ENCODE peak calls at places on chromosomes 2 and 18, in five cellular contexts. P is AG10803, I is brain microvascular endothelial cell, R is epithelial cell of esophagus, X is left lung. S is an unnamed sample.

GRCh38 chr18:58095655-58096054 is 51.6 kb downstream of the NEDD4L start:
- DNase-seq in P (no peak), I (no peak), R (no peak), X (no peak), S (no peak)

GRCh38 chr2:222304737-222305509 is 6.1 kb upstream of the PAX3 start:
- DNase-seq in P (no peak), I (no peak), R (no peak), X (no peak), S (no peak)

GRCh38 chr2:224983719-224984388 is 58.4 kb downstream of the DOCK10 start:
- DNase-seq in P (peak), I (no peak), R (no peak), X (no peak), S (peak)

GRCh38 chr2:218067523-218067922 is 1.5 kb upstream of the RUFY4 start:
- DNase-seq in P (no peak), I (no peak), R (no peak), X (no peak), S (no peak)

GRCh38 chr2:167708998-167709397 is 538.4 kb downstream of the STK39 start:
- DNase-seq in P (no peak), I (no peak), R (no peak), X (no peak), S (no peak)

GRCh38 chr2:27724905-27725693 is 46.4 kb upstream of the MRPL33 start:
- DNase-seq in P (peak), I (peak), R (no peak), X (no peak), S (no peak)

GRCh38 chr2:11133238-11133935 is 21.9 kb upstream of the SLC66A3 start:
- DNase-seq in P (no peak), I (no peak), R (no peak), X (no peak), S (no peak)

GRCh38 chr2:78423631-78424030 is 601.9 kb upstream of the REG3G start:
- DNase-seq in P (no peak), I (no peak), R (no peak), X (no peak), S (no peak)

GRCh38 chr2:43791035-43791434 is 17.2 kb downstream of the DYNC2LI1 start:
- DNase-seq in P (no peak), I (no peak), R (no peak), X (no peak), S (no peak)

GRCh38 chr2:96763511-96764252 is 3.0 kb downstream of the CNNM4 start:
- DNase-seq in P (no peak), I (no peak), R (no peak), X (no peak), S (no peak)

GRCh38 chr18:51807336-51807735 is 532.7 kb upstream of the DCC start:
- DNase-seq in P (no peak), I (no peak), R (no peak), X (no peak), S (no peak)

GRCh38 chr2:30915485-30915884 is 108.2 kb upstream of the CAPN13 start:
- DNase-seq in P (peak), I (peak), R (peak), X (peak), S (no peak)

GRCh38 chr2:218395090-218395444 is 4.6 kb upstream of the CTDSP1 start:
- DNase-seq in P (no peak), I (no peak), R (no peak), X (no peak), S (no peak)

GRCh38 chr2:37984589-37984988 is 59.5 kb downstream of the RMDN2 start:
- DNase-seq in P (peak), I (no peak), R (peak), X (no peak), S (no peak)

GRCh38 chr2:45567974-45568789 is 42.9 kb downstream of the SRBD1 start:
- DNase-seq in P (no peak), I (peak), R (no peak), X (no peak), S (no peak)

GRCh38 chr2:79191081-79191480 is 31.5 kb upstream of the REG3A start:
- DNase-seq in P (no peak), I (no peak), R (no peak), X (no peak), S (no peak)

GRCh38 chr2:191231995-191232394 is 13.2 kb upstream of the MYO1B start:
- DNase-seq in P (peak), I (no peak), R (peak), X (no peak), S (no peak)

GRCh38 chr18:23862071-23862470 is 152.5 kb upstream of the TTC39C start:
- DNase-seq in P (peak), I (peak), R (peak), X (no peak), S (peak)

GRCh38 chr2:225103737-225104141 is 61.5 kb upstream of the DOCK10 start:
- DNase-seq in P (peak), I (peak), R (peak), X (no peak), S (no peak)

GRCh38 chr18:59783138-59783537 is 85.9 kb upstream of the CCBE1 start:
- DNase-seq in P (peak), I (peak), R (peak), X (no peak), S (peak)

GRCh38 chr2:230868151-230868946 is 3.6 kb downstream of the ITM2C start:
- DNase-seq in P (no peak), I (no peak), R (no peak), X (no peak), S (no peak)

GRCh38 chr2:175621847-175622246 is 380.2 kb downstream of the LNPK start:
- DNase-seq in P (no peak), I (no peak), R (no peak), X (no peak), S (no peak)

GRCh38 chr2:43340066-43340465 is 113.7 kb upstream of the ZFP36L2 start:
- DNase-seq in P (peak), I (no peak), R (peak), X (no peak), S (no peak)

GRCh38 chr2:176133366-176133765 is 3.9 kb downstream of the HOXD8 start:
- DNase-seq in P (no peak), I (no peak), R (no peak), X (no peak), S (no peak)

GRCh38 chr18:78596794-78597193 is 382.8 kb upstream of the SALL3 start:
- DNase-seq in P (no peak), I (no peak), R (no peak), X (no peak), S (no peak)

GRCh38 chr18:54916507-54916906 is 42.8 kb downstream of the CCDC68 start:
- DNase-seq in P (no peak), I (no peak), R (no peak), X (no peak), S (no peak)
- TF ChIP-seq CTCF in P (no peak), I (no peak), R (no peak), X (no peak), S (no peak)

GRCh38 chr2:109459485-109459884 is 154.3 kb downstream of the SEPTIN10 start:
- DNase-seq in P (peak), I (peak), R (no peak), X (peak), S (no peak)

GRCh38 chr2:109458512-109458911 is 155.3 kb downstream of the SEPTIN10 start:
- DNase-seq in P (no peak), I (no peak), R (no peak), X (no peak), S (no peak)

GRCh38 chr2:109457366-109457765 is 156.4 kb downstream of the SEPTIN10 start:
- DNase-seq in P (no peak), I (no peak), R (peak), X (peak), S (no peak)

GRCh38 chr2:109456776-109457175 is 157.0 kb downstream of the SEPTIN10 start:
- DNase-seq in P (no peak), I (no peak), R (no peak), X (no peak), S (no peak)

DNA sequence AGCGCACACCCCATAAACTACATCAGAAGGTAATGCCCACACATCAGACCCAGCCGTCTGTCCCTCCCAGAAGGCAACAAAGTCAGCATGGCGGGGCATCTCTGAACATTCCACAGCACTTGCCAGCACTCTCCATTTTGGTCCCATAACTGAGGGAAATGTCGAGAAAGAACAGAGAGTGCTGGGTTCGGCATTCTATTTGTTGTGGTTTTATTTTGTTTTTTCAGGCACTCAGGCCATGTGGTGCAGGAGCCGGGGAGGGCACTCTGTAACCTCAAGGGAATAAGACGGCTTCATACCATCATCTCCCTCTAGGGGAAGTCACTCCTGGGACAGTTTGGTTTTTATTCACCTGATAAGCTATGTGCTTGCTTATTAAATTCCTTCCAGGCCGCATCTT is 156.0 kb downstream of the SEPTIN10 start:
- DNase-seq in P (no peak), I (no peak), R (no peak), X (no peak), S (no peak)
- H3K4me3 ChIP-seq in P (no peak), I (no peak), R (no peak), X (no peak), S (no peak)

GRCh38 chr18:54775686-54776085 is 52.6 kb upstream of the RAB27B start:
- DNase-seq in P (peak), I (peak), R (peak), X (no peak), S (peak)
- TF ChIP-seq CTCF in P (peak), I (peak), R (peak), X (no peak), S (peak)

GRCh38 chr2:61758991-61759390 is 94.9 kb downstream of the FAM161A start:
- DNase-seq in P (peak), I (peak), R (peak), X (no peak), S (peak)
- H3K4me3 ChIP-seq in P (no peak), I (no peak), R (no peak), X (no peak), S (no peak)

GRCh38 chr2:83967854-83968253 is 491.2 kb downstream of the SUCLG1 start:
- DNase-seq in P (no peak), I (no peak), R (peak), X (no peak), S (no peak)
- TF ChIP-seq CTCF in P (no peak), I (no peak), R (peak), X (no peak), S (no peak)

GRCh38 chr18:7601936-7602335 is 34.8 kb downstream of the PTPRM start:
- DNase-seq in P (no peak), I (no peak), R (no peak), X (no peak), S (no peak)

GRCh38 chr18:7598167-7599062 is 31.3 kb downstream of the PTPRM start:
- DNase-seq in P (peak), I (no peak), R (no peak), X (no peak), S (no peak)

GRCh38 chr18:7600036-7600435 is 32.9 kb downstream of the PTPRM start:
- DNase-seq in P (no peak), I (no peak), R (no peak), X (no peak), S (no peak)

GRCh38 chr18:7601249-7601620 is 34.1 kb downstream of the PTPRM start:
- DNase-seq in P (peak), I (peak), R (peak), X (no peak), S (peak)

GRCh38 chr18:7600528-7601248 is 33.6 kb downstream of the PTPRM start:
- DNase-seq in P (no peak), I (no peak), R (no peak), X (no peak), S (no peak)
- H3K4me3 ChIP-seq in P (no peak), I (no peak), R (no peak), X (no peak), S (no peak)

DNA sequence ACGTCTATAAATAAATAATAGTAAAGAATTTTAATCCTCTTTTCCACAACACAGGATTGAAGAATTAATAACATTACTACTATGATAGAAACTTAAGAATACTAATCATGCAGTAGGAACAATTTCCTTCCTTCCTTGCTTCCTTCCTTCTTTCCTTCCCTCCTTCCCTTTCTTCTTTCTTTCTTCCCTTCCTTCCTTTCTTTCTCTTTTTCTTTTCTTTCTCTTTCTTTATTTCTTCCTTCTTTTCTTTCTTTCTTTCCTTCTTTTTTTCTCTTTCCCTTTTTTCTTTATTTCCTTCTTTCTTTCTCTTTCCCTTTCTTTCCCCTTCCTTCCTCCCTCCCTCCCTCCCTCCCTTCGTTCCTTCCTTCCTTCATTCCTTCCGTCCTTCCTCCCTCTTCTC is 77.6 kb downstream of the SCN3A start:
- DNase-seq in P (no peak), I (no peak), R (no peak), X (no peak), S (no peak)
- TF ChIP-seq CTCF in P (no peak), I (no peak), R (no peak), X (no peak), S (no peak)

DNA sequence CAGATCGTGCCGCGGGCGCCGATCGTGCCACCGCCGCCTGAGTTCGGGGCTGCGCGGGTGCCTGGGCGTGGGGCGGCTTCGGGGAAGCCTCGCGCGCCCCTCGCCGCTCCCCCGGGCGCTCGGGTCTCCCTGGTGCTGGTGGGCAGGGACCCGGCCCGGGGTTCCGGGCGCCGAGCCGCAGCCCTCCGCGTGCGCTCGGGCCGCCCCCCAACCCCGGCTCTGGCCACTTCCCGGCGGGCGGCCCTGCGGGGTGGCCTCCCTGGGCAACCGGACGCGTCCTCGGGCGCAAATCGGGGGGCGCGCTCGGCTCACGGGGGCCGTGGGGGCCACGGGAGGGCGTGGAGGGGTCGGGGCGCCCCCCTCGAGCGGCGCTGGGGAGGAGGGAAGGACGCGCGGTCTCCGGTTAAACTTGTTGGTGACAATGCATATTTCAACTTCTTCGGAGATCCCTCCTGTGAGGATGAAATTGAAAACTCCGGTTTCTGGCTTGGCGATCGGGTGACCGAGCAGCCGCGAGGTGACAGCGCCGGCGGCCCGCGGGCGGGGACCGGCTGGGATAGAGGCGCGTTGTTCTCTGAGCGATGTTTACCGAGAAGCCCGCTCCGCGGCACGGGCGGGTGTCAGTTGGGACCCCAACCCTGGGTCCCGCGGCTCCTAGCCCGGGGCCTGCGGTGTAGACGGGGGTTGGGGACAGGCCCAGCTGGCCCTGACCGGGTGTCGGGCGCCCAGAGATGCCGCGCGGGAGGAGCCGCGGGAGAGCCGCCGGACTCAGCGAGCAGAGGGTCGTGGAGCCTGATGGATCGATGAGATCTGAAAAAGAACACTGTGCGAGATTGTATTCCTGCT is 676 bp downstream of the SH3BP4 start:
- DNase-seq in P (no peak), I (no peak), R (no peak), X (no peak), S (no peak)
- H3K4me3 ChIP-seq in P (peak), I (peak), R (peak), X (peak), S (peak)

GRCh38 chr18:8426401-8426800 is 182.8 kb upstream of the RAB12 start:
- DNase-seq in P (no peak), I (no peak), R (no peak), X (no peak), S (no peak)
- TF ChIP-seq CTCF in P (no peak), I (peak), R (no peak), X (no peak), S (peak)

DNA sequence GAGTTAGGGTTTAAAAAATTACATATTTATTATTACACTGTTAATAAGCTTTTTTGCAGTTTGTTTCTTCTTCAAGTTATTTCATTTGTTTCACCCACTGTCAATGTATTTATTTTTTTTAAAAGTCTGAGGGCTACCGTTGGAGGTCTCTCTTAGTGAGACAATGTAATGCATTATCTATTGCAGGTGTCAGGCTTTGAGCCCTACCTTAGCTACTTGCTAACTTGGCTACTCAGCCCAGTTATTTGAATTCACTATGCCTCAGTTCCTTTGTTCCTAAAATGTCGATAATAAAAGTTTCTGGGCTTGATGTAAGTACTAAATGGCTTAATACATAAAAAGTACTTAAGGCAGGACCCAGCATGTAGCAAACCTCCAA is 458 bp upstream of the TFPI start:
- DNase-seq in P (no peak), I (no peak), R (no peak), X (no peak), S (no peak)
- H3K4me3 ChIP-seq in P (no peak), I (no peak), R (no peak), X (peak), S (no peak)

S was measured in astrocyte of the cerebellum.